ENCODE peak calls at places on chromosomes 13 and 19, in five cellular contexts. One of them, this sample, is unnamed.

GRCh38 chr19:42089772-42090171 is 13.8 kb downstream of the ZNF574 start:
- DNase-seq in K562: no peak
- DNase-seq in HepG2: no peak
- DNase-seq in A549: no peak
- DNase-seq in GM12878: no peak
- DNase-seq in this sample: no peak

GRCh38 chr19:41330476-41330875 is 20.5 kb downstream of the CCDC97 start:
- DNase-seq in K562: no peak
- DNase-seq in HepG2: no peak
- DNase-seq in A549: no peak
- DNase-seq in GM12878: no peak
- DNase-seq in this sample: no peak

GRCh38 chr13:112875627-112876026 is 93.4 kb upstream of the MCF2L start:
- DNase-seq in K562: no peak
- DNase-seq in HepG2: no peak
- DNase-seq in A549: no peak
- DNase-seq in GM12878: no peak
- DNase-seq in this sample: no peak

GRCh38 chr13:41384749-41385503 is 72.4 kb upstream of the RGCC start:
- DNase-seq in K562: no peak
- DNase-seq in HepG2: no peak
- DNase-seq in A549: no peak
- DNase-seq in GM12878: no peak
- DNase-seq in this sample: peak; percentile 41

GRCh38 chr19:3073159-3073563 is 10.9 kb upstream of the TLE5 start:
- DNase-seq in K562: peak; percentile 90
- DNase-seq in HepG2: peak; percentile 71
- DNase-seq in A549: no peak
- DNase-seq in GM12878: no peak
- DNase-seq in this sample: peak; percentile 53

GRCh38 chr19:40831502-40832430 is 18.5 kb downstream of the CYP2A6 start:
- DNase-seq in K562: no peak
- DNase-seq in HepG2: peak; percentile 96
- DNase-seq in A549: peak; percentile 60
- DNase-seq in GM12878: no peak
- DNase-seq in this sample: no peak

GRCh38 chr13:67466569-67466968 is 236.4 kb upstream of the PCDH9 start:
- DNase-seq in K562: no peak
- DNase-seq in HepG2: no peak
- DNase-seq in A549: no peak
- DNase-seq in GM12878: no peak
- DNase-seq in this sample: peak; percentile 7

GRCh38 chr19:55383789-55384575 is at the start of gene TMEM238:
- DNase-seq in K562: peak; percentile 74
- DNase-seq in HepG2: no peak
- DNase-seq in A549: peak; percentile 72
- DNase-seq in GM12878: no peak
- DNase-seq in this sample: peak; percentile 90

GRCh38 chr13:109699628-109700071 is 86.7 kb downstream of the IRS2 start:
- DNase-seq in K562: no peak
- DNase-seq in HepG2: no peak
- DNase-seq in A549: no peak
- DNase-seq in GM12878: no peak
- DNase-seq in this sample: peak; percentile 70

GRCh38 chr19:49142866-49143335 is 12.3 kb downstream of the HRC start:
- DNase-seq in K562: peak; percentile 77
- DNase-seq in HepG2: no peak
- DNase-seq in A549: peak; percentile 99
- DNase-seq in GM12878: no peak
- DNase-seq in this sample: peak; percentile 99

GRCh38 chr13:80030491-80030890 is 310.4 kb downstream of the SPRY2 start:
- DNase-seq in K562: no peak
- DNase-seq in HepG2: no peak
- DNase-seq in A549: no peak
- DNase-seq in GM12878: no peak
- DNase-seq in this sample: peak; percentile 28

GRCh38 chr13:112905619-112905989 is 63.4 kb upstream of the MCF2L start:
- DNase-seq in K562: no peak
- DNase-seq in HepG2: no peak
- DNase-seq in A549: no peak
- DNase-seq in GM12878: no peak
- DNase-seq in this sample: no peak

GRCh38 chr19:34228347-34228746 is 26.0 kb upstream of the GARRE1 start:
- DNase-seq in K562: no peak
- DNase-seq in HepG2: no peak
- DNase-seq in A549: no peak
- DNase-seq in GM12878: no peak
- DNase-seq in this sample: no peak

GRCh38 chr13:67630640-67631039 is 400.5 kb upstream of the PCDH9 start:
- DNase-seq in K562: no peak
- DNase-seq in HepG2: no peak
- DNase-seq in A549: no peak
- DNase-seq in GM12878: no peak
- DNase-seq in this sample: peak; percentile 6

GRCh38 chr13:48739346-48740037 is 85.8 kb downstream of the CYSLTR2 start:
- DNase-seq in K562: no peak
- DNase-seq in HepG2: no peak
- DNase-seq in A549: no peak
- DNase-seq in GM12878: no peak
- DNase-seq in this sample: no peak

GRCh38 chr19:31348416-31349159 is 648 bp downstream of the TSHZ3 start:
- DNase-seq in K562: no peak
- DNase-seq in HepG2: no peak
- DNase-seq in A549: no peak
- DNase-seq in GM12878: no peak
- DNase-seq in this sample: peak; percentile 39

GRCh38 chr13:102702965-102703720 is 8.3 kb upstream of the METTL21C start:
- DNase-seq in K562: no peak
- DNase-seq in HepG2: no peak
- DNase-seq in A549: no peak
- DNase-seq in GM12878: no peak
- DNase-seq in this sample: no peak

GRCh38 chr13:34869737-34870136 is 72.3 kb upstream of the NBEA start:
- DNase-seq in K562: no peak
- DNase-seq in HepG2: no peak
- DNase-seq in A549: no peak
- DNase-seq in GM12878: no peak
- DNase-seq in this sample: no peak

GRCh38 chr19:38663957-38664502 is 16.6 kb downstream of the ACTN4 start:
- DNase-seq in K562: no peak
- DNase-seq in HepG2: no peak
- DNase-seq in A549: no peak
- DNase-seq in GM12878: no peak
- DNase-seq in this sample: no peak

GRCh38 chr19:38664503-38665211 is 17.2 kb downstream of the ACTN4 start:
- DNase-seq in K562: peak; percentile 81
- DNase-seq in HepG2: no peak
- DNase-seq in A549: no peak
- DNase-seq in GM12878: no peak
- DNase-seq in this sample: no peak

GRCh38 chr19:38665950-38666661 is 18.7 kb downstream of the ACTN4 start:
- DNase-seq in K562: no peak
- DNase-seq in HepG2: peak; percentile 68
- DNase-seq in A549: no peak
- DNase-seq in GM12878: no peak
- DNase-seq in this sample: peak; percentile 98

GRCh38 chr19:38666662-38667448 is 19.4 kb downstream of the ACTN4 start:
- DNase-seq in K562: no peak
- DNase-seq in HepG2: no peak
- DNase-seq in A549: no peak
- DNase-seq in GM12878: no peak
- DNase-seq in this sample: no peak

GRCh38 chr19:38665219-38665931 is 17.9 kb downstream of the ACTN4 start:
- DNase-seq in K562: no peak
- DNase-seq in HepG2: no peak
- DNase-seq in A549: no peak
- DNase-seq in GM12878: no peak
- DNase-seq in this sample: no peak
- H3K4me3 ChIP-seq in K562: no peak overlapping the region
- H3K4me3 ChIP-seq in HepG2: no peak overlapping the region
- H3K4me3 ChIP-seq in A549: peak overlapping the region; percentile 1
- H3K4me3 ChIP-seq in GM12878: no peak overlapping the region
- H3K4me3 ChIP-seq in this sample: peak overlapping the region; percentile 31

GRCh38 chr19:8120636-8121480 is 28.5 kb downstream of the FBN3 start:
- DNase-seq in K562: no peak
- DNase-seq in HepG2: no peak
- DNase-seq in A549: no peak
- DNase-seq in GM12878: no peak
- DNase-seq in this sample: peak; percentile 72
- TF ChIP-seq JUNB in K562: no peak
- TF ChIP-seq JUNB in HepG2: no peak
- TF ChIP-seq JUNB in A549: no peak
- TF ChIP-seq JUNB in GM12878: no peak
- TF ChIP-seq JUNB in this sample: no peak

GRCh38 chr19:46068345-46069258 is 27.8 kb upstream of the IGFL4 start:
- DNase-seq in K562: no peak
- DNase-seq in HepG2: peak; percentile 92
- DNase-seq in A549: peak; percentile 68
- DNase-seq in GM12878: no peak
- DNase-seq in this sample: no peak
- H3K4me1 ChIP-seq in K562: no peaks in the 10 kb centered on the region
- H3K4me1 ChIP-seq in HepG2: peaks cover 79% of the 10 kb centered on the region
- H3K4me1 ChIP-seq in A549: peaks cover 68% of the 10 kb centered on the region
- H3K4me1 ChIP-seq in GM12878: no peaks in the 10 kb centered on the region
- H3K4me1 ChIP-seq in this sample: no peaks in the 10 kb centered on the region

GRCh38 chr19:13029893-13030292 is 34.6 kb downstream of the NFIX start:
- DNase-seq in K562: no peak
- DNase-seq in HepG2: no peak
- DNase-seq in A549: no peak
- DNase-seq in GM12878: no peak
- DNase-seq in this sample: peak; percentile 79
- H3K4me3 ChIP-seq in K562: no peak overlapping the region
- H3K4me3 ChIP-seq in HepG2: no peak overlapping the region
- H3K4me3 ChIP-seq in A549: no peak overlapping the region
- H3K4me3 ChIP-seq in GM12878: no peak overlapping the region
- H3K4me3 ChIP-seq in this sample: no peak overlapping the region

GRCh38 chr19:33215438-33216197 is 10.0 kb downstream of the SLC7A10 start:
- DNase-seq in K562: no peak
- DNase-seq in HepG2: no peak
- DNase-seq in A549: no peak
- DNase-seq in GM12878: no peak
- DNase-seq in this sample: no peak

GRCh38 chr19:33216198-33216830 is 9.3 kb downstream of the SLC7A10 start:
- DNase-seq in K562: no peak
- DNase-seq in HepG2: no peak
- DNase-seq in A549: no peak
- DNase-seq in GM12878: no peak
- DNase-seq in this sample: peak; percentile 60

GRCh38 chr19:33212024-33212772 is 13.5 kb downstream of the SLC7A10 start:
- DNase-seq in K562: no peak
- DNase-seq in HepG2: no peak
- DNase-seq in A549: no peak
- DNase-seq in GM12878: no peak
- DNase-seq in this sample: no peak

GRCh38 chr19:33212773-33213172 is 12.9 kb downstream of the SLC7A10 start:
- DNase-seq in K562: no peak
- DNase-seq in HepG2: no peak
- DNase-seq in A549: no peak
- DNase-seq in GM12878: no peak
- DNase-seq in this sample: no peak

DNA sequence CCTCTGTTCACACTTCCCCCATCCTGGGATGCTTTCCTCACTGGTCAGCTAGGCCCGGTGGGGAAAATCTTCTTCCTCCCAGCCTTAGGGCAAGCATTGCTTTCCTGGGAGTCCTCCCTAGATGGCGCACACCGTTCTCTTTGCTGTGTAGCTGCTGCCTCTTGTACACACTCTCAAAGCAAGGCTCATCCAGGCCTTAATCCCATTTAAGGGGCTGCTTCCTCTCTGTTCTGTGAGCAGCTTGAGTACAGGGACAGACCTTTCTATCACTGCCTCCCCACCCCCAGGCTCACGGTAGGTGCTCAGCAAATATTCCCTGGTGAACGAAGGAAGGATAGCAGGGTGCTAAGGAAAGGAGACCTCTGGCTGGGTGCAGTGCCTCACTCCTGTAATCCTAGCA is 11.0 kb downstream of the SLC7A10 start:
- DNase-seq in K562: no peak
- DNase-seq in HepG2: peak; percentile 41
- DNase-seq in A549: peak; percentile 66
- DNase-seq in GM12878: no peak
- DNase-seq in this sample: peak; percentile 80
- TF ChIP-seq JUNB in K562: no peak
- TF ChIP-seq JUNB in HepG2: no peak
- TF ChIP-seq JUNB in A549: no peak
- TF ChIP-seq JUNB in GM12878: no peak
- TF ChIP-seq JUNB in this sample: no peak

DNA sequence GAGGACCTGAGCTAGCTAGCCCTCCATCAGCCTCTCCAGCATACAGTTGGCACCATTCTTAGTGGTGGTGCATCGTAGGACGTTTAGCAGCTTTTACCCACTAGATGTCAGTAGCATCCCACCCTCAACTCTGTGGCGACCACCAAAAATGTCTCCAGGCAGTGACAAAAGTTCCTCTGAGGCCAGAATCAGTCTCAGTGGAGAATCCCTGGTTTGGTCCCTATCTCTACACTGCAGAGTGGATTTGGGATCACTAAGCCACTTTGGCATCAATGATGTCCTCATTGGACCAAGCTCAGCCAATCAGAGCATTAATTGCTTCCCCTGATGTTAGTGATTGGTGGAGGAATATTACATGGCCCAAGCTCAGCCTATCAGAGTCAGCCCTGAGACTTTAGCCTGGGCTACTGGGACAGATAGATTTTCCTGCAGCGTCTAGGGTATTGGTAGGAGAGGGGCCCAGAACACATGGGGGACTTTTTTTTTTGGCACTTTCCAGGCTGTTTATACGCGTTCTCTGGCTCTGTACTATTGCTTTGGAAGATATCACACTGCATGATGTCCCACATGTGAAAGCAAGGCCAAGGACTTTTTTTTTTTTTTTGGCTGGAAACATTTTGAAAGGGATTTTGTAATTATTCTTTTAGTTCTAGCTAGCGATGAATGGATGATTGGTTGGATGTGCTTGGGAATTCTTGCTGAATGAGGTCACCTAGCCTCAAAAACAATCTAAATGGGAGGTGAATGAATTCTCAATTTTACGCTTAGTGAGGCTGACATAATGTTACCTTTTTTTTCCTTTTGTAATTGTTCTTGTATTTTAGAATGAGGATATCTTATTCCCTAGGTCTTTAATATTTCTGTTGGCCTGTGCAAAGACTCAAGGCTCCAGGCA is 7.0 kb downstream of the TMEM221 start:
- DNase-seq in K562: peak; percentile 68
- DNase-seq in HepG2: peak; percentile 29
- DNase-seq in A549: no peak
- DNase-seq in GM12878: no peak
- DNase-seq in this sample: peak; percentile 75
- H3K4me1 ChIP-seq in K562: peaks cover 3% of the 10 kb centered on the region
- H3K4me1 ChIP-seq in HepG2: no peaks in the 10 kb centered on the region
- H3K4me1 ChIP-seq in A549: no peaks in the 10 kb centered on the region
- H3K4me1 ChIP-seq in GM12878: no peaks in the 10 kb centered on the region
- H3K4me1 ChIP-seq in this sample: no peaks in the 10 kb centered on the region

GRCh38 chr19:1066748-1067340 is at the start of gene ARHGAP45:
- DNase-seq in K562: peak; percentile 83
- DNase-seq in HepG2: no peak
- DNase-seq in A549: no peak
- DNase-seq in GM12878: no peak
- DNase-seq in this sample: peak; percentile 68
- H3K4me3 ChIP-seq in K562: peak within 1 kb of the TSS; percentile 40
- H3K4me3 ChIP-seq in HepG2: peak within 1 kb of the TSS; percentile 71
- H3K4me3 ChIP-seq in A549: peak within 1 kb of the TSS; percentile 40
- H3K4me3 ChIP-seq in GM12878: peak within 1 kb of the TSS; percentile 98
- H3K4me3 ChIP-seq in this sample: peak within 1 kb of the TSS; percentile 64

This sample was measured in GM23338.